ENCODE peak calls at places on chromosomes 6 and 20, in four cellular contexts. T is ovary, S is endodermal cell, M is IMR-90. U is an unnamed sample. For H3K27me3, the result is how much of the 10 kb centered on the place peaks cover.

GRCh38 chr6:85641916-85642773 is 541 bp downstream of the SYNCRIP start:
- DNase-seq in S (peak), T (peak), M (peak), U (peak)

GRCh38 chr6:38846361-38846760 is 131.2 kb downstream of the DNAH8 start:
- DNase-seq in S (no peak), M (no peak), T (no peak), U (no peak)

GRCh38 chr20:53829086-53829703 is 235.6 kb upstream of the ZNF217 start:
- DNase-seq in M (peak), T (no peak), S (no peak), U (no peak)

GRCh38 chr6:193773-194310 is 98.4 kb upstream of the DUSP22 start:
- DNase-seq in T (no peak), M (no peak), S (no peak), U (peak)

GRCh38 chr6:33374359-33374910 is 17.2 kb upstream of the KIFC1 start:
- DNase-seq in T (no peak), S (no peak), M (no peak), U (no peak)

GRCh38 chr20:25065044-25065624 is 7.2 kb upstream of the ACSS1 start:
- DNase-seq in S (no peak), T (no peak), M (no peak), U (no peak)

GRCh38 chr20:32333988-32334885 is 23.9 kb upstream of the ASXL1 start:
- DNase-seq in S (no peak), T (no peak), M (no peak), U (peak)

GRCh38 chr6:36204068-36204753 is 7.7 kb downstream of the BRPF3 start:
- DNase-seq in M (no peak), S (no peak), T (no peak), U (peak)

GRCh38 chr6:32192608-32193039 is at the start of gene GPSM3:
- DNase-seq in M (peak), T (peak), S (peak), U (peak)

GRCh38 chr20:21509597-21510331 is 4.1 kb downstream of the NKX2-2 start:
- DNase-seq in S (peak), M (peak), T (peak), U (no peak)

GRCh38 chr6:19865178-19865577 is 28.0 kb downstream of the ID4 start:
- DNase-seq in M (no peak), S (no peak), T (no peak), U (no peak)

GRCh38 chr20:44837949-44838348 is 27.6 kb upstream of the RIMS4 start:
- DNase-seq in M (no peak), T (no peak), S (no peak), U (no peak)

GRCh38 chr6:144104898-144105487 is 9.6 kb upstream of the SF3B5 start:
- DNase-seq in T (no peak), S (no peak), M (peak), U (peak)

GRCh38 chr6:42331019-42331418 is 113.4 kb upstream of the MRPS10 start:
- DNase-seq in M (no peak), S (no peak), T (no peak), U (no peak)

GRCh38 chr6:167576050-167576741 is 250.5 kb upstream of the AFDN start:
- DNase-seq in T (no peak), M (no peak), S (peak), U (no peak)

GRCh38 chr6:97923249-97923648 is 640.2 kb upstream of the MMS22L start:
- DNase-seq in S (no peak), T (no peak), M (no peak), U (no peak)

GRCh38 chr20:2625062-2625461 is 27.4 kb upstream of the NOP56 start:
- DNase-seq in T (no peak), S (no peak), M (no peak), U (no peak)

GRCh38 chr6:42783177-42783875 is 1.5 kb downstream of the BICRAL start:
- DNase-seq in S (peak), M (peak), T (peak), U (peak)

GRCh38 chr6:129863664-129864063 is 2.5 kb upstream of the TMEM244 start:
- DNase-seq in S (no peak), M (peak), T (no peak), U (no peak)

GRCh38 chr6:145015739-145016558 is 719.4 kb downstream of the EPM2A start:
- DNase-seq in S (no peak), M (peak), T (no peak), U (no peak)

GRCh38 chr6:87944541-87944954 is 103.1 kb upstream of the SPACA1 start:
- DNase-seq in M (peak), S (peak), T (no peak), U (no peak)

GRCh38 chr6:37456816-37457560 is 24.0 kb downstream of the CMTR1 start:
- DNase-seq in M (peak), S (no peak), T (peak), U (no peak)

GRCh38 chr6:151078655-151079054 is 161.1 kb upstream of the AKAP12 start:
- DNase-seq in M (no peak), T (no peak), S (peak), U (no peak)

GRCh38 chr6:27247133-27247836 is at the start of gene PRSS16:
- DNase-seq in T (no peak), S (no peak), M (no peak), U (no peak)
- H3K27me3 ChIP-seq in T (under half), S (half or more), M (under half), U (under half)

DNA sequence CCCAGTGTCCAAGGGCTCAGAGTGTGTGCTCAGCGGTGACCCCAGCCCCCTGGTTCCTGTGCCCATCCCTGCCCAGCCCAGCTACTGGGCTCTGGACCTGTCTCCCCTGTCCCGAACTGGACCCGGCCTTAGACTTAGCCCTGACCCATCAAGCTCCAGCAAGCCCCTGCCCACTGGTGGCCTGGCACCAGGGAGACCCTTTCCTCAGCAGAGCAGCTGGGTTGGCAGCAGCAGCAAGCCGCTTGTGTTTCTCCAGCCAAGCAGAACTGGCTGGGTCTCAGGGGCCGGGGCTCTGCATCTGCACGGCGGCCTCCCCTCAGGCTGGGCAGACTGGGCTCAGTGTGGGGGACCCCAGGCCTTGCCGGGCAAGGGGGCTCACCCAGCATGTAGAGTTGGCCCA is 801 bp downstream of the SPDEF start:
- DNase-seq in S (no peak), T (no peak), M (no peak), U (no peak)
- H3K27ac ChIP-seq in S (no peak), T (no peak), M (no peak), U (no peak)

GRCh38 chr20:61587036-61587435 is 335.0 kb downstream of the CDH4 start:
- DNase-seq in S (no peak), T (no peak), M (no peak), U (no peak)

GRCh38 chr20:61590236-61590635 is 338.2 kb downstream of the CDH4 start:
- DNase-seq in M (no peak), S (no peak), T (no peak), U (no peak)

GRCh38 chr20:61589055-61589385 is 337.0 kb downstream of the CDH4 start:
- DNase-seq in T (no peak), M (peak), S (no peak), U (no peak)

GRCh38 chr20:61587910-61588309 is 335.8 kb downstream of the CDH4 start:
- DNase-seq in T (no peak), M (no peak), S (no peak), U (no peak)

DNA sequence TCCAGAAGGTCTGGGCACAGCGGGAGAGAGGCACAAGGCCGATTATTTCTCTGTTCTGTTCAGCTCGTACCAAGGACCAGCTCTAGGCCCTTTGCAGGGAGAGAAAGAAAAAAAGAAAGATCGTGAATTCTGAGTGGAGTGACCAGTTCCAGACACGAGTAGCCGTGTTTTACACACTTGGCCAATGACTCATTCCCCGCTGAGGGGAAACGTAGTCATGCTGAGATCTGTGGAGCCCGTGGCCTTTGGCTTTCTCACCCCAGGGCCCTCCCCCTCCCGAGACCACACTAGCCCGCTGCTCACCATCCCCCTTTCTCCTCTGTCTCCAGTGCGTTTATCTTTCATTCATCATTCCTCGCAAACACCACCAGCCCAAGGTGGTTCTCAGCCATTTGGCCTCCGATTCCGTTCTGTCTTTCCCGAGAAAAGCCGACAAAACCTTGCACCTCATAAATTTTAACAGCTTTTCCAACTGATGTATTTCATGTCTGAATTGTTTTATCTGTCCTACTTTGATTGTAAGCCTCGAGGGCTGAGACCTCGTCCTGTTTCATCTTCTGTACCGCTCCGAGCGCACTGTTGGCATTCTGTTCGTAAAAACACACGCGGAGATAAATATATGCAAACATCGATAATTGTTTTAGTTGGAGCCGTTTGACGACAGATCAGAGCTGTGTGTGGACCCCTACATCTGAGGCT is 336.4 kb downstream of the CDH4 start:
- DNase-seq in S (no peak), M (peak), T (no peak), U (no peak)
- H3K4me3 ChIP-seq in S (no peak), M (peak), T (no peak), U (no peak)

DNA sequence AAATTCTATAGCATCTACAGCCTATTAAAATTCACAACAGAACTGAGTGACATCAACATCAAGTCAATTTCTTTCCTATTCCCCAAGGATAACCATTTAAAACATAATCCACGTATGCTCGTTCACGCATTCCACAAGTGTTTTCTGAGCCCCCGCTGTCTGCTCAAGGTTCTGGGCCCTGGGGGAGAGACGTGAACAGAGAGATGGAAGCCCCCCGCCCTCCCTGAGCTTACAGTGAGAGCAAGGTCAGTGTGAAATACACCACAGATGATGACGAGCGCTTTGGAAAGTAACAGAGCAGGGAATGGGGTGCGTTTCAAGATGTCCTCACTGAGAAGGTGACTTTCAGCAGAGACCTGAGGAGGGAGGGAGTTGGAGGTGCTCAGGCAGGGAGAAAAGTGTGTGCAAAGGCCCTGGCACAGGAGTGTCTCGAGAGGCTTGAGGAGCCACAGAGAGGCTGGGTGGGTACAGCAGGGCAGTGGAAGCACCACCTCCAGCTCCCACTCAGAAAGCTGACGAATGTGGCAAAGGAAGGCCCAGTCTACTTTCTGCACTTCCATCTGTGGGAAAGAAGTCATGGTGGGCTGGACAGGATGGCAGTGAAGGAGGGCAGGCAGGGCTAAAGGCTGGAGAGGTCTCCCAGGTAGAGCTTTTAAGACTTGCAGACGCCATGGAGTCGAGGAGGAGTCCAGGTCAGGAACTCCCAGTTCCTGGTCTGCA is 88.3 kb downstream of the DLL1 start:
- DNase-seq in T (peak), S (peak), M (no peak), U (no peak)
- H3K27me3 ChIP-seq in T (under half), S (under half), M (under half), U (under half)

GRCh38 chr6:111712398-111712797 is 106.7 kb upstream of the TRAF3IP2 start:
- DNase-seq in M (peak), S (no peak), T (no peak), U (no peak)

GRCh38 chr6:111714403-111715270 is 109.0 kb upstream of the TRAF3IP2 start:
- DNase-seq in M (no peak), T (no peak), S (no peak), U (no peak)

GRCh38 chr6:111711989-111712388 is 106.3 kb upstream of the TRAF3IP2 start:
- DNase-seq in S (no peak), T (no peak), M (no peak), U (no peak)

GRCh38 chr6:111713811-111714210 is 108.1 kb upstream of the TRAF3IP2 start:
- DNase-seq in M (no peak), S (no peak), T (no peak), U (no peak)

GRCh38 chr6:111713196-111713705 is 107.6 kb upstream of the TRAF3IP2 start:
- DNase-seq in T (no peak), M (no peak), S (no peak), U (no peak)
- H3K27ac ChIP-seq in T (no peak), M (peak), S (no peak), U (peak)

GRCh38 chr20:46057856-46058655 is 29.0 kb downstream of the SLC12A5 start:
- DNase-seq in S (peak), M (peak), T (peak), U (peak)
- H3K4me3 ChIP-seq in S (peak), M (peak), T (no peak), U (no peak)

DNA sequence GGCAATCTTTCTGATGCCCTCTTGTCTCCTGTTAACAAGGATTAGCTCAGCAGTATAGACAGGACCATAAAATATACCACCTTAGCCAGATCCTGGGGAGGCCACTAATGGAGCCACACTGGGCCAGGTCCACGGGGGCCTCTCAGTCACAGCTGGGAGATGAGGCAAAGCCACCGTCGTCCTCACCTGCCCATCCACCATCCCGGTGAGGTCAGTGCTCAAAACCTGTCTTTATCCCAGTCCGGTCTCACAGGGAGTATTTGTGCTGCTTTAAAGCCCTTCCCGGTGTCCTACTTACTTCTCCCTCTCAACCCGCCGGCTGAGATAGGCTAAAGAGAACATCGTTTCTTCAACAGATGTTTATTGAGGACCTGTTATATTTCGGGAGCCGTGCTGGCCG is 104.3 kb downstream of the EDN3 start:
- DNase-seq in M (no peak), T (no peak), S (no peak), U (no peak)
- H3K27me3 ChIP-seq in M (under half), T (under half), S (half or more), U (under half)

GRCh38 chr20:50186151-50186885 is 4.3 kb upstream of the CEBPB start:
- DNase-seq in S (peak), T (peak), M (peak), U (peak)

GRCh38 chr20:50186987-50187402 is 3.6 kb upstream of the CEBPB start:
- DNase-seq in M (no peak), T (no peak), S (peak), U (no peak)

GRCh38 chr20:50188287-50188688 is 2.3 kb upstream of the CEBPB start:
- DNase-seq in T (no peak), M (no peak), S (no peak), U (no peak)

GRCh38 chr20:50188879-50189680 is 1.6 kb upstream of the CEBPB start:
- DNase-seq in M (no peak), T (no peak), S (peak), U (no peak)

GRCh38 chr20:50187403-50188051 is 3.1 kb upstream of the CEBPB start:
- DNase-seq in M (peak), S (peak), T (no peak), U (no peak)
- H3K27ac ChIP-seq in M (no peak), S (no peak), T (peak), U (no peak)

GRCh38 chr6:156944412-156944811 is 167.2 kb downstream of the ARID1B start:
- DNase-seq in T (no peak), M (no peak), S (no peak), U (no peak)
- H3K4me3 ChIP-seq in T (no peak), M (no peak), S (no peak), U (no peak)

GRCh38 chr6:169939554-169940164 is 188.2 kb downstream of the ERMARD start:
- DNase-seq in T (no peak), M (no peak), S (no peak), U (no peak)

GRCh38 chr6:169937389-169938261 is 186.2 kb downstream of the ERMARD start:
- DNase-seq in T (no peak), S (no peak), M (no peak), U (no peak)

GRCh38 chr6:169938262-169938701 is 186.9 kb downstream of the ERMARD start:
- DNase-seq in S (no peak), T (no peak), M (no peak), U (no peak)

GRCh38 chr6:169940554-169941290 is 189.3 kb downstream of the ERMARD start:
- DNase-seq in M (no peak), S (no peak), T (no peak), U (no peak)

DNA sequence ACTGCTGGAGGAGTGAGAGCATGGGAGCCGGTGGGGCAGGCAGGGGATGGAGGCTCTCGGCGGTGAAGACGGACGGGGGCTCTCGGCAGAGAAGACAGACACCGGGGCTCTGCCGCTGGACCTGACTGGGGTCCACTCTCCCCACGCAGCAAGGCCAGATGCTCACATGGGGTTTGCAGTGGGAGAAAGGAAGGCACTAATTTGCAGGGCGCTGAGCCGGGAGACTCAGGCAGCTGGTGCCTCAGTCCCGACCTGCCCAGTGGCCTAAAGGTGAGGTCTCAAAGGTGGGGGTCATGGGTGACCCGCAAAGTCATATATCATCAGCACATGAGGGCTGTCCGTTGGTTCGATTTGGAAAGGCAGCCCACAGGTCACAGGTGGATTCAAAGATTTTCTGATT is 187.3 kb downstream of the ERMARD start:
- DNase-seq in T (no peak), M (no peak), S (no peak), U (no peak)
- H3K27me3 ChIP-seq in T (under half), M (under half), S (under half), U (under half)